ENCODE peak calls at places on chromosomes 11 and 22, in five cellular contexts. R is stimulated activated CD4-positive, alpha-beta T cell treated with anti-CD3 and anti-CD28 coated beads, Interleukin-12 subunit alpha, Interleukin-12 subunit beta, amount 100 ng/mL, for 4 hours; L is hypothalamus; Y is LHCN-M2; N is A673. V is an unnamed sample.

GRCh38 chr22:19722175-19722914 is 994 bp upstream of the GP1BB start:
- DNase-seq in R (no peak), L (no peak), Y (no peak), N (no peak), V (no peak)

GRCh38 chr22:49157529-49158339 is 669.9 kb downstream of the BRD1 start:
- DNase-seq in R (no peak), L (no peak), Y (no peak), N (no peak), V (no peak)

GRCh38 chr11:13135385-13136271 is 126.5 kb downstream of the RASSF10 start:
- DNase-seq in R (no peak), L (peak), Y (peak), N (no peak), V (no peak)

GRCh38 chr11:62542750-62543567 is 3.6 kb downstream of the AHNAK start:
- DNase-seq in R (peak), L (peak), Y (peak), N (peak), V (peak)

GRCh38 chr11:65423516-65424199 is 1.1 kb downstream of the NEAT1 start:
- DNase-seq in R (no peak), L (no peak), Y (peak), N (no peak), V (no peak)

GRCh38 chr11:27722945-27723344 is 22.7 kb upstream of the BDNF start:
- DNase-seq in R (no peak), L (no peak), Y (no peak), N (no peak), V (no peak)

GRCh38 chr11:2077061-2077802 is 62.0 kb downstream of the IGF2 start:
- DNase-seq in R (no peak), L (no peak), Y (peak), N (no peak), V (no peak)

GRCh38 chr11:87125257-87125656 is 87.5 kb downstream of the TMEM135 start:
- DNase-seq in R (no peak), L (no peak), Y (peak), N (peak), V (no peak)

GRCh38 chr11:79336740-79337517 is 103.9 kb downstream of the TENM4 start:
- DNase-seq in R (no peak), L (no peak), Y (no peak), N (no peak), V (no peak)

GRCh38 chr22:32518848-32519247 is 44.2 kb downstream of the FBXO7 start:
- DNase-seq in R (no peak), L (no peak), Y (no peak), N (no peak), V (no peak)

GRCh38 chr22:50416996-50417395 is 57.8 kb downstream of the SBF1 start:
- DNase-seq in R (no peak), L (no peak), Y (no peak), N (no peak), V (no peak)

GRCh38 chr11:70067591-70068341 is 10.4 kb upstream of the ANO1 start:
- DNase-seq in R (no peak), L (no peak), Y (no peak), N (no peak), V (no peak)